ENCODE peak calls at places on chromosomes 3 and 15, in six cellular contexts. One of them, this sample, is unnamed.

GRCh38 chr3:41202075-41202833 is 2.9 kb downstream of the CTNNB1 start:
- DNase-seq in fibroblast of villous mesenchyme: peak; percentile 33
- DNase-seq in HFF-Myc: no peak
- DNase-seq in lower lobe of right lung: no peak
- DNase-seq in lower leg skin: no peak
- DNase-seq in foreskin fibroblast: no peak
- DNase-seq in this sample: no peak

GRCh38 chr3:66441124-66441523 is 59.7 kb downstream of the LRIG1 start:
- DNase-seq in fibroblast of villous mesenchyme: peak; percentile 38
- DNase-seq in HFF-Myc: no peak
- DNase-seq in lower lobe of right lung: no peak
- DNase-seq in lower leg skin: no peak
- DNase-seq in foreskin fibroblast: peak; percentile 58
- DNase-seq in this sample: no peak

GRCh38 chr3:8020459-8020858 is 481.2 kb upstream of the LMCD1 start:
- DNase-seq in fibroblast of villous mesenchyme: no peak
- DNase-seq in HFF-Myc: no peak
- DNase-seq in lower lobe of right lung: no peak
- DNase-seq in lower leg skin: no peak
- DNase-seq in foreskin fibroblast: no peak
- DNase-seq in this sample: no peak

GRCh38 chr3:50154840-50155490 is at the start of gene SEMA3F:
- DNase-seq in fibroblast of villous mesenchyme: peak; percentile 49
- DNase-seq in HFF-Myc: no peak
- DNase-seq in lower lobe of right lung: peak; percentile 80
- DNase-seq in lower leg skin: no peak
- DNase-seq in foreskin fibroblast: peak; percentile 62
- DNase-seq in this sample: peak; percentile 62

GRCh38 chr3:152103257-152103656 is 165.5 kb upstream of the MBNL1 start:
- DNase-seq in fibroblast of villous mesenchyme: no peak
- DNase-seq in HFF-Myc: no peak
- DNase-seq in lower lobe of right lung: no peak
- DNase-seq in lower leg skin: no peak
- DNase-seq in foreskin fibroblast: no peak
- DNase-seq in this sample: no peak

GRCh38 chr3:16460886-16461285 is 52.6 kb downstream of the RFTN1 start:
- DNase-seq in fibroblast of villous mesenchyme: no peak
- DNase-seq in HFF-Myc: no peak
- DNase-seq in lower lobe of right lung: no peak
- DNase-seq in lower leg skin: no peak
- DNase-seq in foreskin fibroblast: no peak
- DNase-seq in this sample: no peak

GRCh38 chr3:180548050-180548449 is 53.9 kb upstream of the TTC14 start:
- DNase-seq in fibroblast of villous mesenchyme: no peak
- DNase-seq in HFF-Myc: no peak
- DNase-seq in lower lobe of right lung: no peak
- DNase-seq in lower leg skin: no peak
- DNase-seq in foreskin fibroblast: no peak
- DNase-seq in this sample: no peak

GRCh38 chr15:40067921-40068624 is 29.1 kb upstream of the SRP14 start:
- DNase-seq in fibroblast of villous mesenchyme: no peak
- DNase-seq in HFF-Myc: no peak
- DNase-seq in lower lobe of right lung: no peak
- DNase-seq in lower leg skin: no peak
- DNase-seq in foreskin fibroblast: no peak
- DNase-seq in this sample: no peak

GRCh38 chr3:117408811-117409210 is 699.2 kb downstream of the TUSC7 start:
- DNase-seq in fibroblast of villous mesenchyme: no peak
- DNase-seq in HFF-Myc: no peak
- DNase-seq in lower lobe of right lung: no peak
- DNase-seq in lower leg skin: no peak
- DNase-seq in foreskin fibroblast: peak; percentile 27
- DNase-seq in this sample: no peak

DNA sequence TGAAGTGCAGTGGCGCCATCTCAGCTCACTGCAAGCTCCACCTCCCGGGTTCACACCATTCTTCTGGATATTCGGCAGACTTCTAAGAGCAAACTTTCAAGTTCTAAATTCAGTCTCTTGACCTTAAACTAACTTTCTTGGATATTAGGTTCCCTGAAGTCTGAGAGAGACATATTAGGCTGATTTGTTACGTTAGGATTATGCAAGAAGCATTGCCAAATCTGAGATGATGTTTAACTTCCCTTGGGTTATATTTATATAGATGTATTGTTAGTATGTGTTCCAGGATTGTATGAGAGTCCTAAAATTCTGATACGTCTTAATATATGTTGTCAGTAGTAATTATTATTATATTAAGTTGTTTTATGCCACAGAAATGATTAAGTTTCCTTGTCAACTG is 80.1 kb downstream of the SLC6A1 start:
- DNase-seq in fibroblast of villous mesenchyme: no peak
- DNase-seq in HFF-Myc: no peak
- DNase-seq in lower lobe of right lung: no peak
- DNase-seq in lower leg skin: no peak
- DNase-seq in foreskin fibroblast: peak; percentile 7
- DNase-seq in this sample: no peak
- TF ChIP-seq CTCF in fibroblast of villous mesenchyme: no peak
- TF ChIP-seq CTCF in HFF-Myc: no peak
- TF ChIP-seq CTCF in lower lobe of right lung: no peak
- TF ChIP-seq CTCF in lower leg skin: no peak
- TF ChIP-seq CTCF in foreskin fibroblast: no peak
- TF ChIP-seq CTCF in this sample: no peak

GRCh38 chr3:132726341-132726823 is 4.2 kb upstream of the NPHP3 start:
- DNase-seq in fibroblast of villous mesenchyme: peak; percentile 40
- DNase-seq in HFF-Myc: no peak
- DNase-seq in lower lobe of right lung: no peak
- DNase-seq in lower leg skin: no peak
- DNase-seq in foreskin fibroblast: peak; percentile 5
- DNase-seq in this sample: no peak

GRCh38 chr3:132721479-132722164 is 587 bp downstream of the NPHP3 start:
- DNase-seq in fibroblast of villous mesenchyme: peak; percentile 71
- DNase-seq in HFF-Myc: no peak
- DNase-seq in lower lobe of right lung: peak; percentile 87
- DNase-seq in lower leg skin: peak; percentile 64
- DNase-seq in foreskin fibroblast: peak; percentile 37
- DNase-seq in this sample: no peak

GRCh38 chr3:132723024-132723462 is 834 bp upstream of the NPHP3 start:
- DNase-seq in fibroblast of villous mesenchyme: no peak
- DNase-seq in HFF-Myc: no peak
- DNase-seq in lower lobe of right lung: no peak
- DNase-seq in lower leg skin: no peak
- DNase-seq in foreskin fibroblast: no peak
- DNase-seq in this sample: no peak

GRCh38 chr3:132723551-132723950 is 1.3 kb upstream of the NPHP3 start:
- DNase-seq in fibroblast of villous mesenchyme: no peak
- DNase-seq in HFF-Myc: no peak
- DNase-seq in lower lobe of right lung: no peak
- DNase-seq in lower leg skin: no peak
- DNase-seq in foreskin fibroblast: no peak
- DNase-seq in this sample: no peak

GRCh38 chr3:132722165-132723023 is at the start of gene NPHP3:
- DNase-seq in fibroblast of villous mesenchyme: peak; percentile 98
- DNase-seq in HFF-Myc: peak; percentile 77
- DNase-seq in lower lobe of right lung: peak; percentile 97
- DNase-seq in lower leg skin: peak; percentile 95
- DNase-seq in foreskin fibroblast: peak; percentile 97
- DNase-seq in this sample: peak; percentile 99
- TF ChIP-seq CTCF in fibroblast of villous mesenchyme: no peak
- TF ChIP-seq CTCF in HFF-Myc: no peak
- TF ChIP-seq CTCF in lower lobe of right lung: peak; percentile 5
- TF ChIP-seq CTCF in lower leg skin: no peak
- TF ChIP-seq CTCF in foreskin fibroblast: no peak
- TF ChIP-seq CTCF in this sample: no peak

DNA sequence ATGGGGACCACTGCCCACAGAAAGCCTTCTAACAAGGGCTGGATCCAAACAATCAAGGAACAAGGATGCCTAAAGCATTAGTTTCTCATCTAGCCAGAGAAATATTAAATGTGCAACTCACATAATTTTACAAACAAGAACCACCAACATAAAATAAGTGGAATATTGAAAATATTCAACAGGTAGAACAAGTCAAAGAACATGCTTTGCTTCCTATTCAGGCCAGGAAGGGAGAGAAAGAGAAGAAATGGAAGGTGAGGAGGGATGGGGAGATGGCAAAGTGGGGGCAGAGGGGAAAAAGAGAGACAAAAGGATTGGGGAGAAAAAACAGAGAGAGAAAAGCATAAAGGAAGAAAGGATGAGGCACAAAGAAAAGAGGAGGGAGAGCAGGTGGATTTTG is 63.1 kb downstream of the SLC12A8 start:
- DNase-seq in fibroblast of villous mesenchyme: no peak
- DNase-seq in HFF-Myc: no peak
- DNase-seq in lower lobe of right lung: no peak
- DNase-seq in lower leg skin: no peak
- DNase-seq in foreskin fibroblast: no peak
- DNase-seq in this sample: no peak
- TF ChIP-seq CTCF in fibroblast of villous mesenchyme: no peak
- TF ChIP-seq CTCF in HFF-Myc: no peak
- TF ChIP-seq CTCF in lower lobe of right lung: no peak
- TF ChIP-seq CTCF in lower leg skin: no peak
- TF ChIP-seq CTCF in foreskin fibroblast: no peak
- TF ChIP-seq CTCF in this sample: no peak

GRCh38 chr15:80694624-80695098 is 449 bp upstream of the ABHD17C start:
- DNase-seq in fibroblast of villous mesenchyme: no peak
- DNase-seq in HFF-Myc: no peak
- DNase-seq in lower lobe of right lung: peak; percentile 53
- DNase-seq in lower leg skin: no peak
- DNase-seq in foreskin fibroblast: no peak
- DNase-seq in this sample: peak; percentile 20
- TF ChIP-seq CTCF in fibroblast of villous mesenchyme: no peak
- TF ChIP-seq CTCF in HFF-Myc: no peak
- TF ChIP-seq CTCF in lower lobe of right lung: no peak
- TF ChIP-seq CTCF in lower leg skin: no peak
- TF ChIP-seq CTCF in foreskin fibroblast: no peak
- TF ChIP-seq CTCF in this sample: no peak

DNA sequence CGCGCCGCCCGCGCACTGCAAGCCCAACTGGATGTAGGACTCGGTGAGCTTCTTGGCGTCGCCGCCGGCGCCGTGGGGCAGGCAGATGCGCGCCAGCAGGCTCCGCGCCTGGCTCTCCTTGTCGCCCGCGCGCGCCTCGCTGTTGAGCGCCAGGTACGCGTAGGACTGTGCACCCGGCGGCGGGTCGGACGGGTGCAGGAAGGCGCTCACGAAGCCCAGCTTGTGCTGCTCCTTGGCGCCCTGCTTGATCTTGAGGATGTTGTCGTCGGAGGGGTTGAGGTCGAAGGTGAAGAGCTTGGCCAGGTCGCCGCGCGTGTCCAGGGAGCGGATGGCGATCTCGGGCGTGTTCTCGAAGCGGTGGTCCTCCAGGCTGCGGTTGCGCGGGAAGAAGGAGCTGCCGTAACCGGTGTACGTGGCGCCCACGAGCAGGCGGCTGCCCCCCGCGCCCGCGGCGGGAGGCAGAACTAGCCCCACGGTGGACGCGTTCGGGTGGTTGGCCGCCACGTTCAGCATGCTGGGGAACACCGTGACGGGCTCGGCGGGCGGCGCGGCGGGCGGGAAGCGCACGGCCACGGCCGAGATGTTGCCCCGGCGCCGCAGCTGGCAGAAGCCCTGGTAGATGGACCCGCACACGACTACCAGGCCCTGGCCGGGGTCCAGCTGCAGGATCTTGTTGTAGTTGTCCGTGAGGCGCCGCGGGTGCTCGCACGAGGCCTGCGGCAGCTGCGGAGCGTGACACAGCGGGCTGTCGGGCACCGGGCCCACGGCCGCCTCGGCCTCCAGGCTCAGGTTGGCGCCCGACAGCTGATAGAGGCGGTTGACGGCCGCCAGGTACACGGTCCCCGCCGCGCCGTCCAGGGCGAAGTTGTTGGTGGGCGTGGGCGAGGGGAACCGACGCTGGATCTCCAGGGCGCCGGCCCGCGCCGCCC is 619 bp downstream of the PLXND1 start:
- DNase-seq in fibroblast of villous mesenchyme: peak; percentile 64
- DNase-seq in HFF-Myc: no peak
- DNase-seq in lower lobe of right lung: peak; percentile 73
- DNase-seq in lower leg skin: no peak
- DNase-seq in foreskin fibroblast: peak; percentile 59
- DNase-seq in this sample: peak; percentile 62
- TF ChIP-seq CTCF in fibroblast of villous mesenchyme: no peak
- TF ChIP-seq CTCF in HFF-Myc: no peak
- TF ChIP-seq CTCF in lower lobe of right lung: no peak
- TF ChIP-seq CTCF in lower leg skin: no peak
- TF ChIP-seq CTCF in foreskin fibroblast: no peak
- TF ChIP-seq CTCF in this sample: no peak

GRCh38 chr3:64484289-64484992 is 203.4 kb downstream of the ADAMTS9 start:
- DNase-seq in fibroblast of villous mesenchyme: peak; percentile 86
- DNase-seq in HFF-Myc: peak; percentile 60
- DNase-seq in lower lobe of right lung: peak; percentile 66
- DNase-seq in lower leg skin: peak; percentile 59
- DNase-seq in foreskin fibroblast: peak; percentile 61
- DNase-seq in this sample: peak; percentile 58
- TF ChIP-seq CTCF in fibroblast of villous mesenchyme: peak; percentile 92
- TF ChIP-seq CTCF in HFF-Myc: peak; percentile 83
- TF ChIP-seq CTCF in lower lobe of right lung: peak; percentile 90
- TF ChIP-seq CTCF in lower leg skin: peak; percentile 49
- TF ChIP-seq CTCF in foreskin fibroblast: peak; percentile 79
- TF ChIP-seq CTCF in this sample: peak; percentile 91

DNA sequence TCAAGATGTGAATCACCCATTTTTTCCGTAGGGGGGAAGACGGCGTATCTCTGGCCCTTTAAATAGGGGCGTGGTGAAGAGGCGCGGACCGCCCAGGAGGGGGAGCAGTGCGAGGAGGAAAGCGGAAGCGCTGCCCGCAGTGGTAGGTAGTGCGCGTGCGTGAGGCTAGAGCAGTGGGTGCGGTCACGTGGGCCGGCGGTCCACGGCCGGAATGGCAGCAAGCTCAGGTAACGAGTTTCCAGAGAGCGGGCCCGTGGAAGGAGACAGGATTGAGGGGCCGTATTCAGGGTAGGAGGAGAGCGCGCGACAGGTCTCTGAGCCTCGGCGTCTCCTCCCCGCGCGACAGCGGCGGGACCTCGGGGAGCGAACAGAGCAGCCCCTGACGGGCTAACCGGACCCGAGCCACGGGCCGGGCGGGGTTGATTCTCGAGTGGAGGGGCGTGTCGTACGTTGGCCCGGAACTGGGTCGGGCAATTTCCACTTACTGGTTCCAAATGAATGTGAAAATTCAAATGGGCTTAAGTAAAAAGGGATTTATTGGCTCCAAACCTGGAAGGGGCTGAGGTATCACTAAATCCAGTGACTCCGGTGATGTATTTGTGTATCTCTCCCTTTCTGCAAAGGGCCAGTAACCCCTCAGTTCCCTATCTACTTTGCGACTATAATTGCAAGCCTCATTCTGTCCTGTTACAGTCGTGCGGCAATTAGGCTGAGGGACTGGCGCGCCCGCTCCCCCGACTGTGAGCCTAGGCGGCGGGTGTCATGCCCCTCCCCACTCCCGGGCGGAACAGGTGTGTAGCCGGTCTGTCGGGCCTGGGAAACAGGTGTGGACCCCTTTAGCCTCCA is at the start of gene VPS8:
- DNase-seq in fibroblast of villous mesenchyme: peak; percentile 95
- DNase-seq in HFF-Myc: peak; percentile 84
- DNase-seq in lower lobe of right lung: peak; percentile 98
- DNase-seq in lower leg skin: peak; percentile 95
- DNase-seq in foreskin fibroblast: peak; percentile 93
- DNase-seq in this sample: peak; percentile 97
- TF ChIP-seq CTCF in fibroblast of villous mesenchyme: peak; percentile 61
- TF ChIP-seq CTCF in HFF-Myc: peak; percentile 43
- TF ChIP-seq CTCF in lower lobe of right lung: peak; percentile 59
- TF ChIP-seq CTCF in lower leg skin: no peak
- TF ChIP-seq CTCF in foreskin fibroblast: peak; percentile 44
- TF ChIP-seq CTCF in this sample: peak; percentile 60

This sample was measured in mesothelial cell of epicardium.